ENCODE peak calls at places on chromosomes 16 and 17, in six cellular contexts. O, G, E, W, F and R are unnamed samples.

GRCh38 chr16:1915732-1916653 is 2.2 kb downstream of the HS3ST6 start:
- DNase-seq in E (no peak), O (no peak), W (no peak), F (no peak), G (no peak), R (no peak)

GRCh38 chr17:76243826-76244679 is 3.8 kb upstream of the RNF157 start:
- DNase-seq in F (no peak), G (no peak), O (no peak), W (no peak), E (no peak), R (peak)

GRCh38 chr17:49436174-49436573 is 21.5 kb upstream of the PHB1 start:
- DNase-seq in F (no peak), G (no peak), W (no peak), O (no peak), E (no peak), R (no peak)

GRCh38 chr17:34820922-34821321 is 140.3 kb downstream of the CCT6B start:
- DNase-seq in F (no peak), W (no peak), G (no peak), O (no peak), E (no peak), R (no peak)

GRCh38 chr17:3535253-3535995 is 22.2 kb downstream of the TRPV3 start:
- DNase-seq in G (peak), F (no peak), E (peak), O (peak), W (no peak), R (peak)

GRCh38 chr17:17355426-17355825 is 52.3 kb downstream of the NT5M start:
- DNase-seq in G (no peak), F (no peak), E (no peak), W (no peak), O (no peak), R (no peak)

GRCh38 chr16:78816499-78817441 is 717.3 kb downstream of the WWOX start:
- DNase-seq in E (no peak), O (no peak), G (no peak), W (no peak), F (no peak), R (peak)

GRCh38 chr17:41965694-41966375 is 760 bp upstream of the CNP start:
- DNase-seq in W (no peak), E (peak), F (peak), O (peak), G (peak), R (peak)

GRCh38 chr17:79047291-79047920 is 23.4 kb downstream of the C1QTNF1 start:
- DNase-seq in E (no peak), O (no peak), F (no peak), G (peak), W (no peak), R (no peak)

GRCh38 chr16:75922250-75922649 is 196.0 kb upstream of the CPHXL start:
- DNase-seq in E (no peak), O (no peak), W (no peak), G (no peak), F (no peak), R (no peak)

GRCh38 chr17:76420356-76421053 is 32.4 kb downstream of the UBE2O start:
- DNase-seq in F (no peak), E (no peak), O (no peak), W (no peak), G (peak), R (no peak)

GRCh38 chr16:84458606-84459516 is 45.6 kb downstream of the MEAK7 start:
- DNase-seq in E (no peak), G (no peak), O (no peak), W (no peak), F (peak), R (no peak)

GRCh38 chr16:30794634-30795033 is 7.6 kb upstream of the ZNF629 start:
- DNase-seq in G (no peak), E (no peak), O (no peak), F (no peak), W (no peak), R (no peak)

GRCh38 chr17:31627960-31628359 is 231.1 kb downstream of the COPRS start:
- DNase-seq in F (no peak), O (no peak), W (peak), G (no peak), E (peak), R (peak)

GRCh38 chr17:77826132-77826873 is 132.2 kb upstream of the TNRC6C start:
- DNase-seq in E (no peak), G (peak), W (no peak), F (no peak), O (no peak), R (no peak)

GRCh38 chr17:76727745-76728456 is 1.3 kb downstream of the METTL23 start:
- DNase-seq in W (no peak), O (no peak), E (no peak), F (no peak), G (peak), R (no peak)

GRCh38 chr16:21663889-21664647 is at the start of gene OTOA:
- DNase-seq in W (no peak), F (no peak), O (peak), E (no peak), G (no peak), R (no peak)

GRCh38 chr17:37088459-37088858 is 139.7 kb downstream of the AATF start:
- DNase-seq in W (no peak), O (no peak), G (no peak), E (no peak), F (no peak), R (no peak)

GRCh38 chr16:1098266-1098991 is 2.4 kb upstream of the C1QTNF8 start:
- DNase-seq in E (no peak), G (no peak), F (no peak), W (no peak), O (no peak), R (no peak)

GRCh38 chr17:37432671-37433070 is 26.0 kb downstream of the TADA2A start:
- DNase-seq in W (no peak), F (no peak), E (no peak), O (no peak), G (no peak), R (no peak)

GRCh38 chr16:88568710-88569613 is 1.2 kb upstream of the ZC3H18 start:
- DNase-seq in W (no peak), G (no peak), E (no peak), O (no peak), F (no peak), R (no peak)

GRCh38 chr17:31319253-31319661 is 2.2 kb downstream of the EVI2A start:
- DNase-seq in G (no peak), W (no peak), O (no peak), E (no peak), F (no peak), R (no peak)

GRCh38 chr17:83012873-83013778 is 66.3 kb upstream of the METRNL start:
- DNase-seq in W (peak), G (no peak), O (no peak), E (peak), F (no peak), R (peak)

GRCh38 chr16:87854053-87854906 is 15.0 kb downstream of the SLC7A5 start:
- DNase-seq in F (no peak), E (no peak), G (no peak), O (no peak), W (no peak), R (no peak)

GRCh38 chr17:78132086-78132676 is 1.6 kb downstream of the TMC8 start:
- DNase-seq in E (no peak), F (peak), W (no peak), G (no peak), O (no peak), R (no peak)

GRCh38 chr16:72856797-72857196 is 191.1 kb downstream of the ZFHX3 start:
- DNase-seq in E (no peak), G (no peak), F (no peak), W (no peak), O (peak), R (no peak)
- TF ChIP-seq CTCF in E (peak), G (no peak), F (no peak), W (peak), O (peak), R (peak)

GRCh38 chr17:45425984-45426413 is 6.7 kb downstream of the ARHGAP27 start:
- DNase-seq in E (no peak), O (no peak), W (no peak), F (no peak), G (no peak), R (no peak)
- TF ChIP-seq CTCF in E (no peak), O (no peak), W (no peak), F (peak), G (no peak), R (no peak)

GRCh38 chr17:4559851-4560820 is at the start of gene GGT6:
- DNase-seq in O (no peak), W (no peak), F (peak), G (peak), E (no peak), R (no peak)

GRCh38 chr17:4558311-4558972 is 1.9 kb downstream of the GGT6 start:
- DNase-seq in O (no peak), G (no peak), W (no peak), E (no peak), F (no peak), R (no peak)

GRCh38 chr17:4562000-4562969 is 1.9 kb upstream of the GGT6 start:
- DNase-seq in E (no peak), G (peak), F (no peak), O (no peak), W (no peak), R (peak)

GRCh38 chr17:4559139-4559791 is 1.1 kb downstream of the GGT6 start:
- DNase-seq in F (no peak), W (no peak), G (no peak), O (no peak), E (no peak), R (no peak)

DNA sequence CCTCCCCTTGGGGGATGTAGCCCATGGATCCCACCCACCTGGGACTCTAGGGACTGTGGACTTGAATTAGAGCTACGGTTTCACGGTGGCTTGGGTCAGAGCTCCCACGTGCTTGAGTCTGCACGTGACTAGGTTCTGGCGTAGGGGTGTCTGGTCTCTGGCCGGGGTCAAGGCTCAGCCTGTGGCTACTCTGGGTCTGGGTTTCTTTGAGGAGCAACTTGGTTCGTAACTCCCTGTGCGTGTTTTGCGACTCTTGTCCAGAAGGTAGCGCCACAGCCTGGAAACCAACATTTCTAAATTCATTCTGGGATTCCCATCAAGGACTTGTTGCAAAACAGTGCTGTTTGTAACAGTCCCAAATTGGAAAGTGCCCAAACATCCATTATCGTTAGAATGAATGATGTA is 462 bp upstream of the GGT6 start:
- DNase-seq in E (no peak), O (no peak), W (no peak), F (no peak), G (peak), R (peak)
- TF ChIP-seq CTCF in E (peak), O (no peak), W (peak), F (no peak), G (no peak), R (no peak)

GRCh38 chr16:9345889-9346288 is 254.4 kb downstream of the HAPSTR1 start:
- DNase-seq in E (no peak), F (no peak), O (no peak), G (no peak), W (no peak), R (no peak)
- TF ChIP-seq CTCF in E (no peak), F (no peak), O (no peak), G (no peak), W (no peak), R (no peak)

DNA sequence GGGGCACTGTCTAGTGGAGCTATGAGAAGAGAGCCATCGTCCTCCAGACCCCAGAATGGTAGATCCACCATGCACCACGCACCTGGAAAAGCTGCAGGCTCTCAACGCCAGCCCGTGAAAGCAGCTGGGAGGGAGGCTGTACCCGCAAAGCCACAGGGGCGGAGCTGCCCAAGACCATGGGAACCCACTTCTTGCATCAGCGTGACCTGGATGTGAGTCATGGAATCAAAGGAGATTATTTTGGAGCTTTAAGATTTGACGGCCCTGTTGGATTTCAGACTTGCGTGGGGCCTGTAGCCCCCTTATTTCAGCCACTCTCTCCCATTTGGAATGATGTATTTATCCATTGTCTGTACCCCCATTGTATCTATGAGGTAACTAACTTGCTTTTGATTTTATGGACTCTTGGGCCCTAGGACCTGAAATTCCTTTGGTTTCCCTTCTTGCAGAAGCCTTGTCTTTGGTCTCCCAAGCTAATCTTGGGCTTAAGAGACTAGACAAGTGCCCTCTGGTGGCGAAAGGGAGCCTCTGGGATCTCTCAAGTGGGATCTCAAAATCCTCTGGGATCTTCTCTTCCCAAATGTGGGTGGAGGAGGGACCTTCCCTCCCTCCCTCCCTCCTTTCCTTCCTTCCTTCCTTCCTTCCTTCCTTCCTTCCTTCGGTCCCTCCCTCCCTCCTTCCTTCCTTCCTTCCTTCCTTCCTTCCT is 58.2 kb upstream of the HAPSTR1 start:
- DNase-seq in E (peak), O (no peak), F (peak), W (no peak), G (no peak), R (peak)
- TF ChIP-seq CTCF in E (peak), O (peak), F (peak), W (peak), G (no peak), R (peak)

GRCh38 chr16:71461686-71462648 is at the start of gene ZNF23:
- DNase-seq in G (peak), F (peak), O (peak), W (peak), E (peak), R (peak)
- TF ChIP-seq CTCF in G (no peak), F (peak), O (no peak), W (peak), E (no peak), R (peak)

GRCh38 chr17:8333281-8333680 is 6.4 kb upstream of the ODF4 start:
- DNase-seq in F (no peak), G (no peak), O (no peak), W (no peak), E (no peak), R (no peak)

GRCh38 chr17:8332128-8332527 is 7.5 kb upstream of the ODF4 start:
- DNase-seq in G (no peak), O (no peak), F (no peak), W (no peak), E (no peak), R (no peak)

GRCh38 chr17:8326591-8327583 is 12.8 kb upstream of the ODF4 start:
- DNase-seq in W (no peak), E (no peak), O (peak), G (no peak), F (no peak), R (peak)

GRCh38 chr17:8337802-8338744 is 1.6 kb upstream of the ODF4 start:
- DNase-seq in W (no peak), O (no peak), E (peak), G (no peak), F (no peak), R (no peak)

GRCh38 chr17:8332688-8333087 is 7.0 kb upstream of the ODF4 start:
- DNase-seq in F (no peak), G (no peak), O (no peak), E (no peak), W (no peak), R (no peak)
- TF ChIP-seq CTCF in F (no peak), G (no peak), O (no peak), E (no peak), W (no peak), R (no peak)